ENCODE peak calls at places on chromosome 11, in ten cellular contexts. J is body of pancreas, A is endothelial cell of umbilical vein, I is K562, M is right atrium auricular region, U is hepatocyte, R is lower lobe of right lung, Y is RWPE2, B is tibial nerve, T is PC-9. P is an unnamed sample. For H3K4me1, the result is how much of the 10 kb centered on the place peaks cover.

GRCh38 chr11:36574486-36574885 is 6.7 kb downstream of the RAG1 start:
- DNase-seq in J (no peak), A (no peak), I (no peak), M (no peak), U (no peak), R (no peak), Y (no peak), B (no peak), T (no peak), P (no peak)

GRCh38 chr11:57072640-57073039 is 83.9 kb downstream of the OR5AK2 start:
- DNase-seq in J (no peak), A (peak), I (no peak), M (no peak), U (peak), R (no peak), Y (no peak), B (peak), T (peak), P (no peak)

GRCh38 chr11:32792948-32793475 is 1.4 kb downstream of the CCDC73 start:
- DNase-seq in J (peak), A (peak), I (peak), M (peak), U (peak), R (no peak), Y (no peak), B (peak), T (no peak), P (no peak)

GRCh38 chr11:119540370-119541125 is 117.6 kb upstream of the THY1 start:
- DNase-seq in J (no peak), A (no peak), I (no peak), M (no peak), U (peak), R (no peak), Y (no peak), B (no peak), T (no peak), P (no peak)

GRCh38 chr11:123719452-123719851 is 22.0 kb downstream of the ZNF202 start:
- DNase-seq in J (no peak), A (no peak), I (no peak), M (no peak), U (no peak), R (no peak), Y (no peak), B (no peak), T (no peak), P (no peak)

GRCh38 chr11:11467278-11467677 is 114.2 kb upstream of the CSNK2A3 start:
- DNase-seq in J (no peak), A (no peak), I (no peak), M (no peak), U (no peak), R (no peak), Y (no peak), B (no peak), T (no peak), P (no peak)

GRCh38 chr11:108511851-108512474 is 13.8 kb upstream of the POGLUT3 start:
- DNase-seq in J (no peak), A (no peak), I (no peak), M (no peak), U (peak), R (no peak), Y (no peak), B (no peak), T (no peak), P (no peak)

GRCh38 chr11:116693206-116694016 is 79.4 kb downstream of the BUD13 start:
- DNase-seq in J (peak), A (no peak), I (no peak), M (peak), U (no peak), R (no peak), Y (peak), B (no peak), T (peak), P (peak)

GRCh38 chr11:48004456-48004855 is 24.1 kb downstream of the PTPRJ start:
- DNase-seq in J (no peak), A (no peak), I (no peak), M (no peak), U (no peak), R (no peak), Y (no peak), B (no peak), T (no peak), P (no peak)
- H3K4me1 ChIP-seq in J (under half), A (under half), I (under half), M (under half), U (under half), R (under half), Y (under half), B (under half), T (under half), P (under half)

GRCh38 chr11:65580756-65581155 is 4.9 kb downstream of the EHBP1L1 start:
- DNase-seq in J (no peak), A (no peak), I (no peak), M (no peak), U (no peak), R (no peak), Y (no peak), B (no peak), T (no peak), P (no peak)

GRCh38 chr11:65583589-65583988 is 7.7 kb downstream of the EHBP1L1 start:
- DNase-seq in J (no peak), A (no peak), I (no peak), M (no peak), U (no peak), R (no peak), Y (no peak), B (no peak), T (no peak), P (no peak)

GRCh38 chr11:65584102-65584501 is 8.2 kb downstream of the EHBP1L1 start:
- DNase-seq in J (no peak), A (no peak), I (no peak), M (no peak), U (no peak), R (no peak), Y (no peak), B (no peak), T (no peak), P (no peak)

GRCh38 chr11:65580031-65580692 is 4.3 kb downstream of the EHBP1L1 start:
- DNase-seq in J (no peak), A (no peak), I (no peak), M (no peak), U (no peak), R (no peak), Y (peak), B (no peak), T (no peak), P (no peak)

DNA sequence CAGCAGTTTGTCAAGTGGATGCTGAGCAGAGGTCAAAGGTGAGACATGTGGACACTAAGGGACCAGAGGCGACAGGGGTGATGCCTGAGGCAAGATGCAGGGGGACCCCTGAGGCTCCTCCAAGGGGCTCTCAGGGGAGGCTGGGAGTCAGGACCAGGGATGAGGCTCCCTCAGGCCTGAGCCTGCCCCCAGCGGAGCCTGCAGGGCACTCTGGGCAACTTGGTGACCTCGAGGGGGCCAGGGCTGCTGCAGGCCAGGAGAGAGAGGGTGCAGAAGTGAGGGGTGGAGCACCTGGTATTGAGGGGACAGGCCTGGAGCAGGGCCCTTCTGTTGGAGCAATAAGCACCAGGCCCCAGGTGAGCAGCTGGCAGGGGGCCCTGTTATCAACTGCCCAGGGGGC is 6.1 kb downstream of the EHBP1L1 start:
- DNase-seq in J (no peak), A (no peak), I (no peak), M (no peak), U (no peak), R (no peak), Y (no peak), B (no peak), T (no peak), P (no peak)
- H3K27ac ChIP-seq in J (no peak), A (no peak), I (no peak), M (no peak), U (no peak), R (no peak), Y (no peak), B (no peak), T (no peak), P (peak)

GRCh38 chr11:133947298-133947905 is 9.4 kb downstream of the IGSF9B start:
- DNase-seq in J (peak), A (peak), I (peak), M (no peak), U (peak), R (no peak), Y (no peak), B (no peak), T (no peak), P (no peak)
- TF ChIP-seq CTCF in J (no peak), A (no peak), I (no peak), M (peak), U (peak), R (peak), Y (peak), B (peak), T (peak), P (no peak)

GRCh38 chr11:72721276-72721675 is 30.9 kb downstream of the ARAP1 start:
- DNase-seq in J (no peak), A (peak), I (no peak), M (no peak), U (no peak), R (no peak), Y (no peak), B (no peak), T (no peak), P (no peak)

GRCh38 chr11:72720806-72721205 is 31.4 kb downstream of the ARAP1 start:
- DNase-seq in J (peak), A (peak), I (no peak), M (no peak), U (no peak), R (peak), Y (no peak), B (no peak), T (no peak), P (no peak)

GRCh38 chr11:72719551-72719950 is 32.7 kb downstream of the ARAP1 start:
- DNase-seq in J (no peak), A (no peak), I (no peak), M (no peak), U (no peak), R (no peak), Y (no peak), B (no peak), T (no peak), P (no peak)

GRCh38 chr11:72719144-72719543 is 33.1 kb downstream of the ARAP1 start:
- DNase-seq in J (peak), A (no peak), I (no peak), M (no peak), U (no peak), R (peak), Y (no peak), B (no peak), T (no peak), P (no peak)

DNA sequence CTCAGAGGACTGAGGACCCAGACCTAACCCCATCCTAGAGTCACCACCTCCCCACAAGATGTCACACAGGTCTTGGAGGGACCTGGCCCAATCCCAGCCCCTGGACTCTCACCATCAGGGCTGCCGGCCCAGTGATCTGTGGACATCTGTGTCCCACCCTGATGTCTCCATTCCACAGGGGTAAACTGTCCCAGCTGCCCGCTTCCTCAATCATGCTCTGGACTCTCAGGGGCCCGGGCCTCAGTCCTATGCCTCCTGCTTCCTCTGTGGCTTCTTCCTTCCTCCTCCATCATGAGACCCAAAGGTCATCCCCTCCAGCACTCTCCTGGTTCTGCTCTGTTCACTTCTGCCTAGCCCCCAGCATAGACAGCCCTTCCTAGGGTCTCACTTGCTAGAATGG is 32.2 kb downstream of the ARAP1 start:
- DNase-seq in J (no peak), A (no peak), I (no peak), M (no peak), U (no peak), R (peak), Y (no peak), B (no peak), T (no peak), P (no peak)
- H3K4me1 ChIP-seq in J (half or more), A (under half), I (under half), M (under half), U (under half), R (half or more), Y (under half), B (under half), T (under half), P (under half)

DNA sequence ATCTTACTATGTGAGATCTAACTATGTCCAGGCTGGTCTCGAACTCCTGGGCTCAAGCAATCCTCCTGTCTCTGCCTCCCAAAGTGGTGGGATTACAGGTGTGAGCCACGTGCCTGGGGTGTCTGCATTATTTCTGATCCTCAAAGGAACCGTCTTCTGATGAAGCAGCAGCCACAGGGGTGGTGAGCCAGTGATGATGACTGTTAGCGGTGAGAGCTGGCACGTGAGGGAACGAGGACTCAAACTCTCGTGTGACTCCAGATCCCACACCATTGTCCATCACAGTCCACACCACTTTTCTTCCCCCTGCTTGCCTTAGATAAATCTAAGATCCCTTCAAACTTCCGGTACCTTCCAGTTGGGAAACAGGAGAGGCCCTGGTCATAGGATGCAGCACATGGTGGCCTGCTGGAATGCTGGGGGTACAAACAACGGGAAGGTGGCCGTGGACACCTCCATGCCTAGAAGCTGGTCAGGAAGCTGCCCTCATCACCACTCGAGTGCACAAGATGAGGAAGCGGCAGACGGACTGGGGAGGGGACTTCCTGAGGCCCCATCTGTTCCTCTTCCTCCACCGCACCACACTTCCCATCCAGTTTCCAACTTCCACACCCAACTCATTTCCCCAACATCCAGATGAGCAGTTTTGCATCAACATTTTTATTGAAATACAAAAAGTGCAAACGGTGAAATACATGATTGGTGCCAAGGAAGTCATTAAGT is 23.8 kb downstream of the ARHGAP1 start:
- DNase-seq in J (no peak), A (no peak), I (no peak), M (no peak), U (no peak), R (no peak), Y (peak), B (no peak), T (no peak), P (no peak)
- H3K27ac ChIP-seq in J (peak), A (no peak), I (no peak), M (peak), U (peak), R (peak), Y (no peak), B (peak), T (no peak), P (peak)

GRCh38 chr11:88533001-88533400 is 195.5 kb upstream of the CTSC start:
- DNase-seq in J (no peak), A (no peak), I (no peak), M (no peak), U (no peak), R (no peak), Y (no peak), B (no peak), T (no peak), P (no peak)
- TF ChIP-seq CTCF in J (no peak), A (no peak), I (no peak), M (no peak), U (no peak), R (no peak), Y (no peak), B (no peak), T (no peak), P (no peak)

GRCh38 chr11:59212744-59213573 is at the start of gene MPEG1:
- DNase-seq in J (no peak), A (no peak), I (no peak), M (no peak), U (no peak), R (no peak), Y (no peak), B (no peak), T (no peak), P (no peak)
- H3K4me1 ChIP-seq in J (under half), A (under half), I (under half), M (under half), U (under half), R (under half), Y (under half), B (under half), T (under half), P (under half)

P was measured in ascending aorta.